ENCODE peak calls at places on chromosomes 11 and 22, in nine cellular contexts. One of them, this sample, is unnamed.
A peak's percentile ranks its signal among the peaks of the same experiment; 100 is the strongest.

GRCh38 chr22:40401532-40401931 is 31.1 kb downstream of the SGSM3 start:
- DNase-seq in fibroblast of lung: no peak
- DNase-seq in PC-3: no peak
- DNase-seq in left ventricle myocardium inferior: no peak
- DNase-seq in pancreas: no peak
- DNase-seq in GM13976: no peak
- DNase-seq in AG04450: no peak
- DNase-seq in lower lobe of right lung: peak; percentile 27
- DNase-seq in astrocyte of the spinal cord: no peak
- DNase-seq in this sample: no peak

GRCh38 chr11:1920909-1921575 is 1.5 kb downstream of the TNNT3 start:
- DNase-seq in astrocyte of the spinal cord: no peak
- DNase-seq in GM13976: peak; percentile 46
- DNase-seq in AG04450: no peak
- DNase-seq in PC-3: no peak
- DNase-seq in fibroblast of lung: no peak
- DNase-seq in pancreas: no peak
- DNase-seq in lower lobe of right lung: no peak
- DNase-seq in left ventricle myocardium inferior: no peak
- DNase-seq in this sample: peak; percentile 33

GRCh38 chr22:38564669-38565068 is 5.3 kb downstream of the DMC1 start:
- DNase-seq in PC-3: no peak
- DNase-seq in left ventricle myocardium inferior: no peak
- DNase-seq in GM13976: no peak
- DNase-seq in astrocyte of the spinal cord: no peak
- DNase-seq in pancreas: no peak
- DNase-seq in AG04450: no peak
- DNase-seq in fibroblast of lung: no peak
- DNase-seq in lower lobe of right lung: no peak
- DNase-seq in this sample: no peak

GRCh38 chr11:7600205-7600775 is 73.0 kb downstream of the CYB5R2 start:
- DNase-seq in pancreas: peak; percentile 61
- DNase-seq in left ventricle myocardium inferior: no peak
- DNase-seq in AG04450: peak; percentile 42
- DNase-seq in fibroblast of lung: peak; percentile 75
- DNase-seq in GM13976: no peak
- DNase-seq in lower lobe of right lung: peak; percentile 72
- DNase-seq in astrocyte of the spinal cord: no peak
- DNase-seq in PC-3: peak; percentile 73
- DNase-seq in this sample: no peak

GRCh38 chr11:1075341-1075911 is 752 bp downstream of the MUC2 start:
- DNase-seq in PC-3: no peak
- DNase-seq in pancreas: no peak
- DNase-seq in lower lobe of right lung: peak; percentile 41
- DNase-seq in AG04450: no peak
- DNase-seq in GM13976: no peak
- DNase-seq in astrocyte of the spinal cord: no peak
- DNase-seq in fibroblast of lung: no peak
- DNase-seq in left ventricle myocardium inferior: no peak
- DNase-seq in this sample: no peak

GRCh38 chr11:124717786-124718634 is 21.7 kb upstream of the NRGN start:
- DNase-seq in left ventricle myocardium inferior: peak; percentile 56
- DNase-seq in lower lobe of right lung: peak; percentile 62
- DNase-seq in PC-3: peak; percentile 52
- DNase-seq in fibroblast of lung: peak; percentile 28
- DNase-seq in GM13976: peak; percentile 48
- DNase-seq in astrocyte of the spinal cord: peak; percentile 52
- DNase-seq in pancreas: no peak
- DNase-seq in AG04450: no peak
- DNase-seq in this sample: no peak

GRCh38 chr11:69385466-69385820 is 91.5 kb downstream of the MYEOV start:
- DNase-seq in pancreas: no peak
- DNase-seq in AG04450: no peak
- DNase-seq in PC-3: no peak
- DNase-seq in astrocyte of the spinal cord: no peak
- DNase-seq in lower lobe of right lung: no peak
- DNase-seq in fibroblast of lung: no peak
- DNase-seq in GM13976: no peak
- DNase-seq in left ventricle myocardium inferior: no peak
- DNase-seq in this sample: no peak

GRCh38 chr11:44535201-44535980 is 30.1 kb upstream of the CD82 start:
- DNase-seq in pancreas: no peak
- DNase-seq in lower lobe of right lung: no peak
- DNase-seq in AG04450: no peak
- DNase-seq in PC-3: no peak
- DNase-seq in astrocyte of the spinal cord: no peak
- DNase-seq in GM13976: no peak
- DNase-seq in left ventricle myocardium inferior: no peak
- DNase-seq in fibroblast of lung: no peak
- DNase-seq in this sample: peak; percentile 8

GRCh38 chr11:122209619-122210377 is 93.8 kb upstream of the BLID start:
- DNase-seq in fibroblast of lung: peak; percentile 96
- DNase-seq in AG04450: peak; percentile 59
- DNase-seq in lower lobe of right lung: no peak
- DNase-seq in PC-3: no peak
- DNase-seq in GM13976: no peak
- DNase-seq in astrocyte of the spinal cord: peak; percentile 89
- DNase-seq in pancreas: peak; percentile 41
- DNase-seq in left ventricle myocardium inferior: peak; percentile 31
- DNase-seq in this sample: no peak

GRCh38 chr11:126284829-126285228 is 1.9 kb downstream of the TIRAP start:
- DNase-seq in GM13976: peak; percentile 73
- DNase-seq in left ventricle myocardium inferior: no peak
- DNase-seq in fibroblast of lung: peak; percentile 92
- DNase-seq in astrocyte of the spinal cord: peak; percentile 94
- DNase-seq in AG04450: peak; percentile 85
- DNase-seq in PC-3: peak; percentile 99
- DNase-seq in lower lobe of right lung: no peak
- DNase-seq in pancreas: peak; percentile 48
- DNase-seq in this sample: peak; percentile 65

GRCh38 chr22:32317524-32317923 is 40.1 kb upstream of the RFPL3 start:
- DNase-seq in fibroblast of lung: no peak
- DNase-seq in AG04450: no peak
- DNase-seq in GM13976: no peak
- DNase-seq in PC-3: no peak
- DNase-seq in lower lobe of right lung: no peak
- DNase-seq in pancreas: no peak
- DNase-seq in astrocyte of the spinal cord: no peak
- DNase-seq in left ventricle myocardium inferior: no peak
- DNase-seq in this sample: no peak

GRCh38 chr22:39574779-39575551 is 4.4 kb downstream of the CACNA1I start:
- DNase-seq in PC-3: peak; percentile 86
- DNase-seq in left ventricle myocardium inferior: no peak
- DNase-seq in GM13976: no peak
- DNase-seq in astrocyte of the spinal cord: peak; percentile 93
- DNase-seq in AG04450: peak; percentile 57
- DNase-seq in pancreas: no peak
- DNase-seq in fibroblast of lung: peak; percentile 82
- DNase-seq in lower lobe of right lung: no peak
- DNase-seq in this sample: no peak

GRCh38 chr11:115590254-115590653 is 86.0 kb upstream of the CADM1 start:
- DNase-seq in pancreas: no peak
- DNase-seq in astrocyte of the spinal cord: no peak
- DNase-seq in GM13976: no peak
- DNase-seq in fibroblast of lung: no peak
- DNase-seq in lower lobe of right lung: no peak
- DNase-seq in PC-3: no peak
- DNase-seq in left ventricle myocardium inferior: peak; percentile 19
- DNase-seq in AG04450: no peak
- DNase-seq in this sample: no peak

GRCh38 chr11:35154960-35155359 is 16.0 kb downstream of the CD44 start:
- DNase-seq in AG04450: no peak
- DNase-seq in astrocyte of the spinal cord: no peak
- DNase-seq in left ventricle myocardium inferior: no peak
- DNase-seq in lower lobe of right lung: no peak
- DNase-seq in pancreas: no peak
- DNase-seq in PC-3: no peak
- DNase-seq in fibroblast of lung: no peak
- DNase-seq in GM13976: no peak
- DNase-seq in this sample: no peak

GRCh38 chr11:67548555-67549110 is 25.4 kb upstream of the CABP2 start:
- DNase-seq in astrocyte of the spinal cord: no peak
- DNase-seq in PC-3: no peak
- DNase-seq in fibroblast of lung: no peak
- DNase-seq in left ventricle myocardium inferior: no peak
- DNase-seq in pancreas: no peak
- DNase-seq in GM13976: no peak
- DNase-seq in AG04450: no peak
- DNase-seq in lower lobe of right lung: no peak
- DNase-seq in this sample: no peak

GRCh38 chr11:62725686-62726085 is 1.6 kb downstream of the HNRNPUL2 start:
- DNase-seq in fibroblast of lung: no peak
- DNase-seq in lower lobe of right lung: no peak
- DNase-seq in GM13976: no peak
- DNase-seq in left ventricle myocardium inferior: no peak
- DNase-seq in PC-3: peak; percentile 40
- DNase-seq in astrocyte of the spinal cord: no peak
- DNase-seq in AG04450: no peak
- DNase-seq in pancreas: no peak
- DNase-seq in this sample: no peak

GRCh38 chr11:62727833-62728721 is at the start of gene TTC9C:
- DNase-seq in PC-3: peak; percentile 99
- DNase-seq in fibroblast of lung: peak; percentile 98
- DNase-seq in GM13976: peak; percentile 87
- DNase-seq in lower lobe of right lung: peak; percentile 90
- DNase-seq in astrocyte of the spinal cord: peak; percentile 98
- DNase-seq in pancreas: peak; percentile 87
- DNase-seq in AG04450: peak; percentile 92
- DNase-seq in left ventricle myocardium inferior: peak; percentile 87
- DNase-seq in this sample: peak; percentile 90

GRCh38 chr11:62726156-62727006 is 876 bp downstream of the HNRNPUL2 start:
- DNase-seq in pancreas: no peak
- DNase-seq in GM13976: no peak
- DNase-seq in left ventricle myocardium inferior: no peak
- DNase-seq in lower lobe of right lung: no peak
- DNase-seq in AG04450: no peak
- DNase-seq in astrocyte of the spinal cord: no peak
- DNase-seq in fibroblast of lung: no peak
- DNase-seq in PC-3: no peak
- DNase-seq in this sample: no peak

GRCh38 chr11:62724171-62724570 is 3.1 kb downstream of the HNRNPUL2 start:
- DNase-seq in left ventricle myocardium inferior: no peak
- DNase-seq in PC-3: no peak
- DNase-seq in pancreas: no peak
- DNase-seq in fibroblast of lung: no peak
- DNase-seq in astrocyte of the spinal cord: no peak
- DNase-seq in lower lobe of right lung: no peak
- DNase-seq in AG04450: no peak
- DNase-seq in GM13976: no peak
- DNase-seq in this sample: no peak

GRCh38 chr11:62727007-62727832 is at the start of gene HNRNPUL2:
- DNase-seq in pancreas: peak; percentile 98
- DNase-seq in left ventricle myocardium inferior: peak; percentile 99
- DNase-seq in fibroblast of lung: peak; percentile 99
- DNase-seq in PC-3: peak; percentile 100
- DNase-seq in AG04450: peak; percentile 99
- DNase-seq in lower lobe of right lung: peak; percentile 99
- DNase-seq in astrocyte of the spinal cord: peak; percentile 99
- DNase-seq in GM13976: peak; percentile 98
- DNase-seq in this sample: peak; percentile 99
- TF ChIP-seq CTCF in pancreas: no peak
- TF ChIP-seq CTCF in left ventricle myocardium inferior: no peak
- TF ChIP-seq CTCF in fibroblast of lung: no peak
- TF ChIP-seq CTCF in PC-3: no peak
- TF ChIP-seq CTCF in AG04450: peak; percentile 11
- TF ChIP-seq CTCF in lower lobe of right lung: no peak
- TF ChIP-seq CTCF in astrocyte of the spinal cord: peak; percentile 6
- TF ChIP-seq CTCF in GM13976: no peak
- TF ChIP-seq CTCF in this sample: no peak

GRCh38 chr11:88886796-88887195 is 179.0 kb downstream of the GRM5 start:
- DNase-seq in AG04450: peak; percentile 10
- DNase-seq in pancreas: no peak
- DNase-seq in left ventricle myocardium inferior: no peak
- DNase-seq in fibroblast of lung: peak; percentile 37
- DNase-seq in astrocyte of the spinal cord: peak; percentile 8
- DNase-seq in PC-3: peak; percentile 94
- DNase-seq in lower lobe of right lung: no peak
- DNase-seq in GM13976: peak; percentile 8
- DNase-seq in this sample: peak; percentile 2
- TF ChIP-seq CTCF in AG04450: peak; percentile 51
- TF ChIP-seq CTCF in pancreas: no peak
- TF ChIP-seq CTCF in left ventricle myocardium inferior: peak; percentile 8
- TF ChIP-seq CTCF in fibroblast of lung: peak; percentile 44
- TF ChIP-seq CTCF in astrocyte of the spinal cord: no peak
- TF ChIP-seq CTCF in PC-3: peak; percentile 87
- TF ChIP-seq CTCF in lower lobe of right lung: no peak
- TF ChIP-seq CTCF in GM13976: peak; percentile 64
- TF ChIP-seq CTCF in this sample: peak; percentile 64

DNA sequence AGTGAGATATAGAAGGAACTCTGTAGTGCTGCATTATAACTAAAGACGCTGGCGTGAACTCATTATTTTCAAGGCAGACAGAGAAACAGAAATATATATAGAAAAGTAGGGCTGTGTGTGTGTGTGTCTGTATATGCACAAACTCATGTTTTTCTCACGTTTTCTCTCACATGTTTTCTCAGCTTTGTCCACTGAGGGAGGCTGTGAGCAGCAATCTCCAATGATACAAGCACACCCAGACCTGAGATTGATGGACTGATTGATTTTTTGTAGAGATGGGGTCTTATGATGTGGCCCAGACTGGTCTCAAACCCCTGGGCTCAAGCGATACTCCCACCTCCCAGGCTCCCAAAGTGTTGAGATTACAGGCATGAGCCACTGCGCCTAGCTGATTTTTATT is 122.5 kb downstream of the SERGEF start:
- DNase-seq in pancreas: no peak
- DNase-seq in AG04450: no peak
- DNase-seq in fibroblast of lung: peak; percentile 9
- DNase-seq in lower lobe of right lung: no peak
- DNase-seq in PC-3: peak; percentile 7
- DNase-seq in GM13976: no peak
- DNase-seq in astrocyte of the spinal cord: no peak
- DNase-seq in left ventricle myocardium inferior: no peak
- DNase-seq in this sample: no peak
- TF ChIP-seq CTCF in pancreas: no peak
- TF ChIP-seq CTCF in AG04450: peak; percentile 40
- TF ChIP-seq CTCF in fibroblast of lung: no peak
- TF ChIP-seq CTCF in lower lobe of right lung: no peak
- TF ChIP-seq CTCF in PC-3: peak; percentile 35
- TF ChIP-seq CTCF in GM13976: no peak
- TF ChIP-seq CTCF in astrocyte of the spinal cord: peak; percentile 16
- TF ChIP-seq CTCF in left ventricle myocardium inferior: no peak
- TF ChIP-seq CTCF in this sample: no peak

DNA sequence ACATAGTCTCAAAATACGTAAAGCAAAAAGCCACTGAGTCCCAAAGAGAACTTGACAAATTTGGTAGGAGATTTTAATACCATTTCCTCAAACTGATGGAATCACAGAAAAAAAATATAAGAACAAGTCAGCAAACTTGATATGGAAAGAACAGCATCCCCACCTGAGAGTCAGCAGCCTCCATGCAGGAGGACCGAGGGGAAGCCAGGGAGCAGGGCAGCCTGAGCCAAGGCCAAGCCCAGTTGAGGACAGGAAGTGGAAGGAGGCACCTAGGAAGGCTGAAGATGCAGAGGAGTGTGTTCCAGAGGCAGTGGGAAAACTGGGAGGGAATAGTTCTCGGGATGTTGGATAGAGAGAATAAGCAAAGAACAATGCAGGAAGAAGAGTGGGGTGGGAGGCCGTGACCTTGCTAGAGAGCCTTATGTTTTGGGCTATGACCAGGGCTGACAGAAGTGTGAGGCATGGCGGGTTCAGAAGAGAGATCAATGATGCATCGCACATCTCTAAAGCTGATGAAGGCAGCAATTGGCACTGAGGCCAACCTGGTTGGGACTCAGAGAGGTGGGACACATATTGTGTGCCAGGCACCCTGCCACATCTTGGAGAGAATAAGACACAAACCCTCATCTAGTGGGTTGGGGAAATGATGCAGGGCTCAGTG is 15.4 kb downstream of the APOA4 start:
- DNase-seq in PC-3: no peak
- DNase-seq in GM13976: no peak
- DNase-seq in pancreas: no peak
- DNase-seq in lower lobe of right lung: no peak
- DNase-seq in astrocyte of the spinal cord: no peak
- DNase-seq in fibroblast of lung: no peak
- DNase-seq in left ventricle myocardium inferior: no peak
- DNase-seq in AG04450: no peak
- DNase-seq in this sample: no peak
- TF ChIP-seq CTCF in PC-3: no peak
- TF ChIP-seq CTCF in GM13976: no peak
- TF ChIP-seq CTCF in pancreas: no peak
- TF ChIP-seq CTCF in lower lobe of right lung: no peak
- TF ChIP-seq CTCF in astrocyte of the spinal cord: no peak
- TF ChIP-seq CTCF in fibroblast of lung: no peak
- TF ChIP-seq CTCF in left ventricle myocardium inferior: no peak
- TF ChIP-seq CTCF in AG04450: no peak
- TF ChIP-seq CTCF in this sample: no peak

This sample was measured in GM13977.